ENCODE peak calls at places on chromosomes 11 and 22, in eight cellular contexts. C, Q, O, G, W, M, J and P are unnamed samples.
A peak's percentile ranks its signal among the peaks of the same experiment; 100 is the strongest.

GRCh38 chr11:33970984-33971466 is 79.1 kb upstream of the LMO2 start:
- DNase-seq in Q (no peak), C (peak; percentile 64), J (peak; percentile 62), M (peak; percentile 66), W (peak; percentile 69), G (peak; percentile 53), O (peak; percentile 65), P (peak; percentile 38)

GRCh38 chr22:24827305-24827704 is 21.3 kb downstream of the SGSM1 start:
- DNase-seq in W (peak; percentile 1), Q (no peak), G (no peak), O (no peak), J (no peak), C (no peak), M (no peak), P (peak; percentile 82)

GRCh38 chr22:48423481-48423901 is 1404.2 kb downstream of the BRD1 start:
- DNase-seq in C (no peak), O (no peak), W (no peak), Q (peak; percentile 15), J (no peak), G (no peak), M (no peak), P (no peak)

GRCh38 chr11:126332221-126332711 is 23.2 kb upstream of the ST3GAL4 start:
- DNase-seq in C (no peak), Q (peak; percentile 76), W (peak; percentile 95), O (peak; percentile 72), G (peak; percentile 65), M (no peak), J (peak; percentile 85), P (no peak)

GRCh38 chr11:35730254-35730653 is 67.7 kb downstream of the TRIM44 start:
- DNase-seq in M (no peak), G (no peak), Q (no peak), O (no peak), W (no peak), C (no peak), J (no peak), P (no peak)

GRCh38 chr11:125279680-125280079 is 115.1 kb downstream of the PKNOX2 start:
- DNase-seq in W (no peak), J (no peak), Q (no peak), O (no peak), C (no peak), M (no peak), G (no peak), P (no peak)

GRCh38 chr11:86869531-86869930 is 69.2 kb downstream of the PRSS23 start:
- DNase-seq in W (no peak), G (no peak), M (no peak), C (no peak), Q (no peak), J (no peak), O (no peak), P (no peak)

GRCh38 chr11:86069408-86070086 is 663 bp upstream of the PICALM start:
- DNase-seq in O (peak; percentile 45), W (peak; percentile 75), J (peak; percentile 88), Q (no peak), G (peak; percentile 71), M (peak; percentile 86), C (peak; percentile 54), P (no peak)

DNA sequence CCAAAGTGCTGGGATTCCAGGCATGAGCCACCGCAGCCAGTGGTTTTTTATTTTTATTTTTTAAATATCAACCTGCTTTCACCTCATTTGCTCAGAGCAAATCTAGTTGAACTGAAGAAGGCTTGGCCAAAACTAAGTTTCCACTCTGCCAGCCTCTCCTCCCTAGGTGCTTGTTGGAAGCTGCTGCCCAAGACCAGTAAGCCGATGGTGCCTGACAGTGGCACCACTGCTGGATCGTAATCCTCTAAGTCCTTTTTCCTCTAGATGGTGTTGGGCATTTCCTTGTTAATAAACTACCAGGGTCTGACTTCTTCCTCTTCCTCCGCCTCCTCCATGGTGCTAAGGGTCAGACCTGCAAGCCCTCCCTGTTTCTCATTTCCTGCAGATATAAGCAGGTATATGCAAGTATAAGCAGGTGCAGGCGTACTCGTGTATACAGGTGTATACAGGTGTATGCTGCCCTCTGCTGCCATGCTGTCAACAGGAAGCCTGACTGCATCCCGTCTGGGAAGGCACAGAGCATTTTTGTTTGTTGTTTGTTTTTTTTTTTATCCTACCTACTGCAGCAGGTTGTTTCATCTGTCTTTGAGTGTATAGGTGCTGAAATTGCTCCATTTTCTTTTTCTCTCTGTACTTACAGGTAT is 1.6 kb downstream of the NADSYN1 start:
- DNase-seq in G (no peak), O (no peak), C (no peak), M (no peak), W (peak; percentile 58), J (no peak), Q (peak; percentile 39), P (no peak)
- TF ChIP-seq CTCF in G (no peak), O (no peak), C (peak; percentile 22), M (peak; percentile 26), W (peak; percentile 73), J (no peak), Q (peak; percentile 20), P (no peak)

DNA sequence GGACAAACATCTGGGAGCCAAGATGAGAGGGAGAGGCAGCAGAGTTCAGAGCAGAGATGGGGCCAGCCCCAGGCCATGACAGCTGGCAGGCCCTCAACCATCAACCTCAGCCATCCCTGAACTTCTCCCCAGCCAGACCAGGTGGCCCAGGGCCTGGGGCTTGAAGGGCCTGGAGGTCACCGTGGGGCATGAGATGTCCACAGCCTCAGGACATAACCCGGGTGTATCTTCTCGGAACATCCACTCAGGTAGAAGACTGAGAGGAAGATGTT is 12.4 kb upstream of the SLC39A13 start:
- DNase-seq in J (no peak), M (no peak), G (no peak), W (no peak), C (no peak), O (peak; percentile 12), Q (no peak), P (no peak)
- H3K4me1 ChIP-seq in J (peaks cover 10% of the 10 kb centered on the region), M (peaks cover 6% of the 10 kb centered on the region), G (peaks cover 22% of the 10 kb centered on the region), W (no peaks in the 10 kb centered on the region), C (no peaks in the 10 kb centered on the region), O (no peaks in the 10 kb centered on the region), Q (no peaks in the 10 kb centered on the region), P (no peaks in the 10 kb centered on the region)

DNA sequence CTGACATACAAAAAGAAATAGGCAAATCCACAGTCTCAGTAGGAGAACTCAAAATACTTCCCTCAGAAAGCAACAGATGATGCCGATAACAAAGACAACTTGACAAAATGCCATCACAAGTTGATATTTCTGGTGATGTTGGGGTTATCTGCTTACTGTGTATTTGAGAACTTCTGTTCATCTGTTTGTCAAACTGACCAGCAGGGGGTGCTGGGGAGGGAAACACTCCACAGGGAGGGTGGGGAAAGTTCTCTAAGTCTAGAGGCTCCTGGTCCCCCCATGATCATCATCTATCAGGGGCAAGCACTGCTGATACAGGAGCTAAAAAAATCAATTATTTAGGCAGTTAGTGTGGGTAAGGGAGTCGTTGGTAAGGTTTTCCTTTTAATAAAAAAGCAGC is 19.2 kb downstream of the GLYATL1 start:
- DNase-seq in Q (no peak), W (peak; percentile 44), O (peak; percentile 34), M (peak; percentile 19), G (no peak), J (no peak), C (peak; percentile 12), P (no peak)
- TF ChIP-seq CTCF in Q (peak; percentile 53), W (peak; percentile 67), O (no peak), M (no peak), G (peak; percentile 29), J (peak; percentile 11), C (no peak), P (peak; percentile 42)

GRCh38 chr22:45458532-45458931 is 44.2 kb upstream of the FBLN1 start:
- DNase-seq in M (no peak), O (no peak), J (no peak), Q (no peak), C (no peak), W (no peak), G (no peak), P (no peak)

GRCh38 chr22:45462034-45462655 is 40.5 kb upstream of the FBLN1 start:
- DNase-seq in J (no peak), W (no peak), G (no peak), O (no peak), Q (no peak), M (no peak), C (no peak), P (no peak)

GRCh38 chr22:45456811-45457210 is 43.3 kb downstream of the RIBC2 start:
- DNase-seq in C (no peak), W (no peak), O (no peak), J (no peak), M (no peak), G (no peak), Q (no peak), P (no peak)

GRCh38 chr22:45460288-45461109 is 42.2 kb upstream of the FBLN1 start:
- DNase-seq in M (no peak), O (peak; percentile 69), Q (no peak), C (no peak), J (peak; percentile 96), W (no peak), G (peak; percentile 79), P (no peak)

DNA sequence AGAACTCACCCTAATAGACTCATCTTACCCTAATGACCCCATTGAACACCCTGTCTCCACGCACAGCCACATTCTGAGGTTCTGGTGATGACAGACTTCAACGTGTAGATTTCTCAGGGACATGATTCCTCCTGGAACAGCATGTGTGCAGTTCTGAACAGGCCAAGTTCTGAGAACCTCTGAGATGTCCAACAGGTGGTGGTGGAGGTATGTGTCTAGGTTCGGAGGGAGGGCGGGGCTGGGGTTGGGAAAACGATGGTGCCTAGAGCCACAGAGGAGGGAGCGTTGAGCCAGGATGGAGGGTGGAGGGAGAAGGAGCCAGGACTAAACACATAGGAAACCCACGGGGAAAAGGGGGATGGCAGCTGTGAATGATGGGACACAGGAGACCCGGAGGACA is 43.4 kb upstream of the FBLN1 start:
- DNase-seq in C (no peak), J (no peak), M (no peak), W (no peak), O (no peak), G (no peak), Q (no peak), P (no peak)
- H3K4me1 ChIP-seq in C (no peaks in the 10 kb centered on the region), J (peaks cover 4% of the 10 kb centered on the region), M (no peaks in the 10 kb centered on the region), W (no peaks in the 10 kb centered on the region), O (no peaks in the 10 kb centered on the region), G (peaks cover 16% of the 10 kb centered on the region), Q (no peaks in the 10 kb centered on the region), P (no peaks in the 10 kb centered on the region)

GRCh38 chr11:91528965-91529364 is 695.7 kb upstream of the FAT3 start:
- DNase-seq in J (no peak), Q (no peak), M (no peak), G (no peak), W (no peak), O (no peak), C (no peak), P (no peak)

GRCh38 chr11:91527380-91528030 is 697.1 kb upstream of the FAT3 start:
- DNase-seq in M (no peak), Q (no peak), J (no peak), G (no peak), C (no peak), O (no peak), W (no peak), P (no peak)
- TF ChIP-seq CTCF in M (no peak), Q (no peak), J (no peak), G (no peak), C (no peak), O (no peak), W (peak; percentile 26), P (no peak)

DNA sequence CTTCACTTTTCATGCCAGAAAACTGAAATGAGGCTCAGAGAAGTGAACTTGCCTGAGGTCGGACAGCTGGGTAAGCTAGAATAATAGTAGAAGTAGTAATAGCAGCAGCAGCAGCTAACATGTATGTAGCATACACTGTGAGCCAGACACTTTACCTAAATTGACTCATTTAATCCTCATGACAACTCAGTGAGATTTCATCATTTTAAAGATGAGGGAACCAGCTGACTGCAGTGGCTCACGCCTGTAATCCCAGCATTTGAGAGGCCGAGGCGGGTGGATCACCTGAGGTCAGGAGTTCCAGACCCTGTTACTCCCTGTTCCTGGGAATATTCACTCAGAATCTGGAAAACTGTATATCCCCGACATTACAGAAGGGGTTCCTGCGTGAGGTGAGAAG is 154.5 kb downstream of the DBX1 start:
- DNase-seq in J (no peak), M (no peak), Q (no peak), O (no peak), W (no peak), C (no peak), G (no peak), P (no peak)
- H3K4me1 ChIP-seq in J (no peaks in the 10 kb centered on the region), M (peaks cover 61% of the 10 kb centered on the region), Q (no peaks in the 10 kb centered on the region), O (no peaks in the 10 kb centered on the region), W (peaks cover 16% of the 10 kb centered on the region), C (no peaks in the 10 kb centered on the region), G (peaks cover 26% of the 10 kb centered on the region), P (peaks cover 53% of the 10 kb centered on the region)